ENCODE peak calls at places on chromosomes 7 and 10, in five cellular contexts. M is fibroblast of lung, D is left ventricle myocardium inferior, R is astrocyte, Q is HCT116. S is an unnamed sample. For H3K27me3, the result is how much of the 10 kb centered on the place peaks cover.

GRCh38 chr7:21543528-21544302 is 876 bp downstream of the DNAH11 start:
- DNase-seq in R (no peak), D (no peak), Q (no peak), M (peak), S (no peak)

GRCh38 chr7:12256025-12256570 is 45.0 kb downstream of the TMEM106B start:
- DNase-seq in R (peak), D (no peak), M (peak), Q (no peak), S (no peak)

GRCh38 chr7:6291531-6291930 is 19.1 kb upstream of the CYTH3 start:
- DNase-seq in M (no peak), D (no peak), Q (no peak), R (no peak), S (no peak)

GRCh38 chr7:96342036-96342435 is 20.1 kb upstream of the SLC25A13 start:
- DNase-seq in D (no peak), M (no peak), Q (no peak), R (no peak), S (no peak)

GRCh38 chr7:158447206-158448171 is 140.1 kb downstream of the PTPRN2 start:
- DNase-seq in M (no peak), R (no peak), D (no peak), Q (no peak), S (no peak)

GRCh38 chr10:80382989-80383388 is 25.4 kb upstream of the PRXL2A start:
- DNase-seq in M (peak), R (no peak), Q (peak), D (no peak), S (peak)

GRCh38 chr7:89958525-89959068 is 195.7 kb upstream of the STEAP1 start:
- DNase-seq in R (no peak), Q (no peak), D (no peak), M (no peak), S (no peak)

GRCh38 chr10:22927661-22928403 is at the start of gene ARMC3:
- DNase-seq in Q (peak), R (peak), D (peak), M (peak), S (peak)

GRCh38 chr7:8356071-8356470 is 77.3 kb upstream of the NXPH1 start:
- DNase-seq in R (no peak), M (no peak), D (no peak), Q (no peak), S (no peak)

GRCh38 chr7:135744938-135745701 is 3.5 kb downstream of the FAM180A start:
- DNase-seq in R (peak), Q (peak), D (no peak), M (peak), S (peak)

GRCh38 chr7:35571596-35572240 is 123.2 kb downstream of the HERPUD2 start:
- DNase-seq in R (no peak), Q (no peak), M (no peak), D (no peak), S (no peak)

GRCh38 chr10:7351905-7352304 is 58.9 kb downstream of the SFMBT2 start:
- DNase-seq in M (peak), Q (no peak), R (no peak), D (no peak), S (no peak)

GRCh38 chr7:138935438-138936079 is 45.6 kb downstream of the KIAA1549 start:
- DNase-seq in R (peak), M (peak), D (no peak), Q (peak), S (peak)

GRCh38 chr10:133438711-133439273 is 14.4 kb upstream of the SPRN start:
- DNase-seq in M (no peak), R (no peak), Q (peak), D (no peak), S (no peak)

GRCh38 chr10:119198438-119198837 is 8.9 kb upstream of the GRK5 start:
- DNase-seq in Q (no peak), M (no peak), D (no peak), R (no peak), S (no peak)

DNA sequence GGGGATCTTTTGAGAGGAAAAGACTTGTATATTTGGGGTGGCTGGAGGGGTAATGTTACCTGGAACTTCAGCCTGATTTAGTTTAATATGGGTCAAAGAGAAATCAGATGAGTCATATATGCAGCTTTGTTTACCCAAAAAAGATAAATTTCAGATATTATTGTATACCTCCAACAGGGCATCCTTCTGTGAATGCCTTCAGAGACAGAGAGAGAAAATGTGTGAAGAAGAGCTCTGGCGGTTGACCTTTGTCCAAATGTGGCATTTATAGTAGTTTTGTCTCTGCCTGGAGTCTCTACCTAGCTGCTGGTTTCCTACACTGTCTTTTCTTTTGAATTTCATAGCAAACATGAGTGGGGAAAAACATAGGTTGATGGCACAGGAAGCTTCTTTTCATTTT is 21.6 kb downstream of the LRMDA start:
- DNase-seq in M (no peak), Q (no peak), R (no peak), D (no peak), S (no peak)
- H3K27me3 ChIP-seq in M (under half), Q (under half), R (under half), D (under half), S (under half)

GRCh38 chr7:27185708-27186449 is 847 bp upstream of the HOXA11 start:
- DNase-seq in Q (no peak), R (no peak), D (no peak), M (no peak), S (no peak)

GRCh38 chr7:27183682-27184341 is 1.2 kb downstream of the HOXA11 start:
- DNase-seq in Q (no peak), D (no peak), R (no peak), M (no peak), S (no peak)

GRCh38 chr7:27182861-27183681 is 2.0 kb downstream of the HOXA11 start:
- DNase-seq in M (no peak), R (no peak), Q (no peak), D (no peak), S (no peak)

GRCh38 chr7:27185013-27185707 is at the start of gene HOXA11:
- DNase-seq in D (no peak), R (no peak), M (no peak), Q (no peak), S (no peak)

DNA sequence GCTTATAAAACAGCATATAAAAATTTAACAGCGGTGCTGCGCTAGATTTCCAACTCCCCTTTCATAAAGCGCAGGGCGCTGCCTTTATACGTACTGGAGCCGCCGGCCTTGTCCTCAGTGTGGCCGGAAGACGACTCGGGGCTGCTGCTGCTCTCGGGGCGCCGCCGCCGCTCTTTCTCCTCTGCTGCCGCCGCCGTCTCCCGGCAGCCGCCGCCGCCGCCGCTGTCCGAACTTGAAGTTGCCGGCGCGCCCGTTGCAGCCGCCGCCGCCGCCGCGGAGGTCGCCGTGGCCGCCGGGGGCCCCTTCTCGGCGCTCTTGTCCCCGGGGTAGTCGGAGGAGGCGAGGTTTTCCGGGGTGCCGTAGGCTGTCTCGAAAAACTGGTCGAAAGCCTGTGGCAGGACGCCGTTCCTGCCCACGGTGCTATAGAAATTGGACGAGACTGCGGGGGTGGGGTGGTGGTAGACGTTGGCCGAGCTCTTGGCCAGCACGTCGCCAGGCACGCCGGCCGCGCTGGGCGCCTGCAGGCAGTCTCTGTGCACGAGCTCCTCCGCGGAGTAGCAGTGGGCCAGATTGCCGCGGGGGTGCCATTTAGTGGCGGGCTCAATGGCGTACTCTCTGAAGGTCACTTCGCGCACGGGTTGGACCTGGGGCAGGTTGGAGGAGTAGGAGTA is 555 bp downstream of the HOXA11 start:
- DNase-seq in Q (no peak), R (no peak), D (no peak), M (peak), S (peak)
- H3K27me3 ChIP-seq in Q (under half), R (half or more), D (half or more), M (half or more), S (under half)

GRCh38 chr10:117960345-117960744 is 86.4 kb downstream of the RAB11FIP2 start:
- DNase-seq in M (peak), Q (no peak), D (no peak), R (peak), S (peak)
- H3K27me3 ChIP-seq in M (under half), Q (half or more), D (under half), R (under half), S (under half)

GRCh38 chr10:132239126-132240031 is 52.6 kb downstream of the DPYSL4 start:
- DNase-seq in D (no peak), M (no peak), Q (no peak), R (no peak), S (no peak)
- H3K27me3 ChIP-seq in D (under half), M (under half), Q (under half), R (under half), S (under half)

DNA sequence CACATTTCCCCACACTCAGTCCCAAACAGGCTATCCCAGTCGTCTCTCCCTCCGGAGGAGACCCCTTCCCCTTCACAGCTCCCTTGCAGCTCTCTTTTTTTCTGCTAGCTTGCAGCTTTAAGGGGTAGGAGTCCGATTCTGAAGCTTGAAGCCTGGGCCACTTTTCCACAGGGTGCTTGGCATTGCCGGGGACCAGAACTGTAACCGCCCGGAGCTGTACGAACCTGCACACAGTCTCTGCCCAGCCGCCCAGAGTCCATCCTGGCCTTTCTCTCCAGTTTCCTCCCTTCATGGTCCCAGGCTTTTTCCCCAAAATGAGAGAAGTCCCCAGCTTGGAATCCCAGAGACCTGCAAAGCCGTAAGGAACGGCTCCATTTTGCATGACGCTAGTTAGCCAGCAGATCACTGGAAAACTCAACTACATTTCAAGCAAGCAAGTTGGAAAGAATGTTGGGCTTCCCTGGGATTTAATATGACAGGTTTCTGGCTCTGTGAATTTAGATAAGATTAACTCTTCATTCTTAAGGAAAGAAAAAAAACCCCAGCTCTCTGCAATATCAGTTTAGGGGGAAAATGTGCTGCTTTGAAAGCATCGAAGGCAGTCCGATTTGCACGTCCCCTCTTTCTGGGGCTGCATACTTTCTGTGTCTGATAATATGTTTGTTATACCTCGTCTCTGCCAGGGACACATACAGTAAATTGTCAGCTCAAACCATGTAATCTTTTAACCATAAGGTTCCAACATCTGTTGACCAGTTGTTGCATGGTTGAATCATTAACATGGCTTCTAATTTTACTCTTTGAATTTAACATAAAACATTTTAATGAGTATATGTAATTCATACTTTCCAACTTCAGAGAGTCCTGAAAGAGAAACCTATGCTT is 190.0 kb upstream of the LYZL2 start:
- DNase-seq in Q (no peak), R (peak), D (no peak), M (peak), S (peak)
- H3K27me3 ChIP-seq in Q (under half), R (under half), D (under half), M (under half), S (under half)

DNA sequence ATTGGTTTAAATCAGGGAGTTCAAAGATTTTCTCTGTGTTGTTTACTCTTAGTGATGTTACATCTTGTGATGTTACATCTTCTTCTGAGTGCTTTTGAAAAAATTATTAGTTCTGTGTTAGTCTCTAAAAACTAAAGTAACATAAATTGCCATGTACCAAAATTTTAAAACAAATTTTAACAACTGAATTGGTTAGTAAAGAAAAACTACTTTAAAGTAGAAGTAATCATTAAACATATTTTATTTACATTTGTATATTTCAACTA is 5.2 kb upstream of the IGF2BP3 start:
- DNase-seq in D (no peak), M (no peak), R (no peak), Q (no peak), S (no peak)
- H3K27me3 ChIP-seq in D (half or more), M (under half), R (under half), Q (under half), S (under half)

GRCh38 chr10:101217450-101218281 is 11.6 kb downstream of the LBX1 start:
- DNase-seq in Q (no peak), D (no peak), R (peak), M (peak), S (no peak)
- H3K27me3 ChIP-seq in Q (under half), D (half or more), R (half or more), M (half or more), S (under half)

GRCh38 chr7:43116451-43116850 is 4.0 kb downstream of the HECW1 start:
- DNase-seq in R (no peak), D (no peak), Q (no peak), M (no peak), S (no peak)

GRCh38 chr7:43112088-43112940 is at the start of gene HECW1:
- DNase-seq in D (no peak), Q (no peak), M (no peak), R (no peak), S (peak)

GRCh38 chr7:43114451-43114765 is 2.0 kb downstream of the HECW1 start:
- DNase-seq in M (no peak), R (no peak), Q (no peak), D (no peak), S (no peak)

GRCh38 chr7:43112941-43113621 is 634 bp downstream of the HECW1 start:
- DNase-seq in R (peak), Q (no peak), D (peak), M (peak), S (peak)

DNA sequence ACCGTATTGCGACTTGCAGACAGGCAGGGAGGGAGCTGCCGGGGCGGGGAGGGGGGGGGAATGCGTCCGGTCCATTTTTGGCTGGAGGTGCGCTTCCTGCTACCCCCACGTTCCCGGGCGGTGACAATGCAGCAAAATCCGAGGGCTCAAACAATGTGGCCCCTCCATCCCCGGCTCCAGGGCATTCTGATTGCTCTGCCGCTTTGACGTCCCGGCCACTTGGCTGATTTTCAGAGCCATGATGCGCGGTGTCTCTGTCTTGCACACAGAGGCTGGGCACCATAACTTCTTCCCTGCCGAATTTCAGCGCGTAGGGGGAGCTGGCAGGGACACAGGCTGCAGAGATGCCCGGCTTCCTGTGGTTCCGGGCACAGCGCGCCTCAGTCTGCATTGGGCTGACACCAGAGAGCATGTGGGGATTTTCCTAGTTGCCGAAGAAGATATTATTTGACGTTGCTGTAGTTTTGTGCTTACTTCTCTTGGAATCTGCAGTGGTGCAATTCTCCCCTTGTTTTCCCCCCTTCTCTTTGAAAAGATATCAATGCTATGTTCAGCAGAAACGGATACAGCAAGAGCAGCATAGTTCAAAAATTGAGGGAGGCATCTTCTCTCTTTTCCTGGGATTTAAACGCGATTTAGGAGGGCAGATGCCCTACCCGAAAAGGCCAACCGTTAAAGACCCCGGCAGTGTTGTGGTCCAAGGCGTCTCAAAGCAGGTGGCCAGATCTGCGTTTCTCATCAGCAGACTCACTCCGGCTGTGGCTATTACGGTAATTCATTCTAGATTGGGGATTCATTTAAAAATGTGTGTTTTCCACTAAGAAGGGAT is 1.4 kb downstream of the HECW1 start:
- DNase-seq in Q (no peak), M (no peak), D (no peak), R (no peak), S (peak)
- H3K27me3 ChIP-seq in Q (under half), M (under half), D (half or more), R (under half), S (half or more)

S was measured in MG63.